ENCODE peak calls at places on chromosome 21, in four cellular contexts. One of them, this sample, is unnamed.

GRCh38 chr21:15282666-15283065 is 217.9 kb upstream of the NRIP1 start:
- DNase-seq in bronchial epithelial cell: peak
- DNase-seq in foreskin fibroblast: no peak
- DNase-seq in progenitor cell of endocrine pancreas: no peak
- DNase-seq in this sample: no peak

GRCh38 chr21:36203603-36203889 is 46.9 kb downstream of the DOP1B start:
- DNase-seq in foreskin fibroblast: peak
- DNase-seq in bronchial epithelial cell: peak
- DNase-seq in progenitor cell of endocrine pancreas: no peak
- DNase-seq in this sample: peak

GRCh38 chr21:35475768-35476167 is 426.7 kb upstream of the RUNX1 start:
- DNase-seq in bronchial epithelial cell: peak
- DNase-seq in foreskin fibroblast: peak
- DNase-seq in progenitor cell of endocrine pancreas: no peak
- DNase-seq in this sample: peak

GRCh38 chr21:34129971-34130597 is 56.7 kb downstream of the MRPS6 start:
- DNase-seq in bronchial epithelial cell: no peak
- DNase-seq in foreskin fibroblast: no peak
- DNase-seq in progenitor cell of endocrine pancreas: no peak
- DNase-seq in this sample: no peak

GRCh38 chr21:33206771-33207290 is 22.9 kb upstream of the IFNAR2 start:
- DNase-seq in foreskin fibroblast: no peak
- DNase-seq in progenitor cell of endocrine pancreas: no peak
- DNase-seq in bronchial epithelial cell: no peak
- DNase-seq in this sample: no peak

GRCh38 chr21:29578306-29578705 is 279.6 kb downstream of the BACH1 start:
- DNase-seq in foreskin fibroblast: no peak
- DNase-seq in bronchial epithelial cell: no peak
- DNase-seq in progenitor cell of endocrine pancreas: no peak
- DNase-seq in this sample: no peak

GRCh38 chr21:25507522-25507921 is 99.8 kb downstream of the MRPL39 start:
- DNase-seq in progenitor cell of endocrine pancreas: no peak
- DNase-seq in bronchial epithelial cell: peak
- DNase-seq in foreskin fibroblast: peak
- DNase-seq in this sample: no peak

GRCh38 chr21:17903029-17903806 is 84.1 kb upstream of the C21orf91 start:
- DNase-seq in bronchial epithelial cell: peak
- DNase-seq in foreskin fibroblast: no peak
- DNase-seq in progenitor cell of endocrine pancreas: no peak
- DNase-seq in this sample: no peak

GRCh38 chr21:33228455-33228854 is 1.3 kb upstream of the IFNAR2 start:
- DNase-seq in bronchial epithelial cell: no peak
- DNase-seq in progenitor cell of endocrine pancreas: no peak
- DNase-seq in foreskin fibroblast: no peak
- DNase-seq in this sample: no peak

GRCh38 chr21:32797679-32798078 is 26.1 kb upstream of the PAXBP1 start:
- DNase-seq in foreskin fibroblast: no peak
- DNase-seq in progenitor cell of endocrine pancreas: no peak
- DNase-seq in bronchial epithelial cell: no peak
- DNase-seq in this sample: no peak

GRCh38 chr21:37001446-37001845 is 5.1 kb upstream of the RIPPLY3 start:
- DNase-seq in foreskin fibroblast: no peak
- DNase-seq in progenitor cell of endocrine pancreas: no peak
- DNase-seq in bronchial epithelial cell: no peak
- DNase-seq in this sample: no peak

GRCh38 chr21:22346576-22346975 is 1348.4 kb downstream of the NCAM2 start:
- DNase-seq in foreskin fibroblast: no peak
- DNase-seq in bronchial epithelial cell: no peak
- DNase-seq in progenitor cell of endocrine pancreas: no peak
- DNase-seq in this sample: no peak

DNA sequence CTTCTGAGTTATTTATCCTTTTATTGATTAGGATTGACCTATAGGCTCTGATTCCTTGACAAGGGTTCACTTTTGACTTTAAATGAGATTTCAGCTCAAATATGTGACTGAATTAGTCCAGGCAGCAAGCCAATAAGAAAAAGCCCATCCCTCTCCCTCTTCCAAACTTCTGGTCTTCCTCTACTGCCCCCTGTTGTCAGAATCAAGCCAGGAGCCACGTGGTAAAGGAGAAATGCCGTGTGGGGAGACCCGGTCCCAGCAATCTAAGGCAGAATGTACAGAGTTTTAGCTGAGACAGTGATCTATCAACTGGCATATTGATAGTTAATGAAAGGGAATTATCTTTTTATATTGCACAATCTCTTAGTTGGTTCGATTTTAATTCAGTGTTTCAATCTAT is 5.2 kb downstream of the ADAMTS5 start:
- DNase-seq in foreskin fibroblast: no peak
- DNase-seq in progenitor cell of endocrine pancreas: no peak
- DNase-seq in bronchial epithelial cell: no peak
- DNase-seq in this sample: no peak
- TF ChIP-seq CTCF in foreskin fibroblast: no peak
- TF ChIP-seq CTCF in progenitor cell of endocrine pancreas: peak
- TF ChIP-seq CTCF in bronchial epithelial cell: peak
- TF ChIP-seq CTCF in this sample: peak

DNA sequence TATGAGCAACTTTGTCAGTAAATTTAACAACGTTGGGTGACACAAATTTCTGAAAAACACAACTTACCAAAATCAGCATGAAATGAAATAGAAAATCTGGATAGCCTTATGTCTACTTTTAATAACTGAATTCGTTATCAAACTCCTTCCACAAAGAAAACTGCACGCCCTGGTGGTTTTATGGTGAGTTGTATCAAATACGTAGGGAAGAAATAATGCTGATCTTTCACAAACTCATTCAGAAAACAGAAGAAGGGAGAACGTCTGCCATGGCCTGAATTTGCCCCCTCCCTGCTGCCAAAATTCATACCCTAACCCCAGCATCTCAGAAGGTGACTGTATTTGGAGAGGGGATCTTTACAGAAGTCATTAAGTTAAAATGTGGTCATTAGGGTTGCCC is 50.0 kb upstream of the COL18A1 start:
- DNase-seq in progenitor cell of endocrine pancreas: no peak
- DNase-seq in foreskin fibroblast: no peak
- DNase-seq in bronchial epithelial cell: no peak
- DNase-seq in this sample: no peak
- TF ChIP-seq CTCF in progenitor cell of endocrine pancreas: no peak
- TF ChIP-seq CTCF in foreskin fibroblast: no peak
- TF ChIP-seq CTCF in bronchial epithelial cell: no peak
- TF ChIP-seq CTCF in this sample: no peak

GRCh38 chr21:26845066-26845749 is at the start of gene ADAMTS1:
- DNase-seq in progenitor cell of endocrine pancreas: peak
- DNase-seq in foreskin fibroblast: peak
- DNase-seq in bronchial epithelial cell: peak
- DNase-seq in this sample: peak
- TF ChIP-seq CTCF in progenitor cell of endocrine pancreas: peak
- TF ChIP-seq CTCF in foreskin fibroblast: peak
- TF ChIP-seq CTCF in bronchial epithelial cell: no peak
- TF ChIP-seq CTCF in this sample: peak

DNA sequence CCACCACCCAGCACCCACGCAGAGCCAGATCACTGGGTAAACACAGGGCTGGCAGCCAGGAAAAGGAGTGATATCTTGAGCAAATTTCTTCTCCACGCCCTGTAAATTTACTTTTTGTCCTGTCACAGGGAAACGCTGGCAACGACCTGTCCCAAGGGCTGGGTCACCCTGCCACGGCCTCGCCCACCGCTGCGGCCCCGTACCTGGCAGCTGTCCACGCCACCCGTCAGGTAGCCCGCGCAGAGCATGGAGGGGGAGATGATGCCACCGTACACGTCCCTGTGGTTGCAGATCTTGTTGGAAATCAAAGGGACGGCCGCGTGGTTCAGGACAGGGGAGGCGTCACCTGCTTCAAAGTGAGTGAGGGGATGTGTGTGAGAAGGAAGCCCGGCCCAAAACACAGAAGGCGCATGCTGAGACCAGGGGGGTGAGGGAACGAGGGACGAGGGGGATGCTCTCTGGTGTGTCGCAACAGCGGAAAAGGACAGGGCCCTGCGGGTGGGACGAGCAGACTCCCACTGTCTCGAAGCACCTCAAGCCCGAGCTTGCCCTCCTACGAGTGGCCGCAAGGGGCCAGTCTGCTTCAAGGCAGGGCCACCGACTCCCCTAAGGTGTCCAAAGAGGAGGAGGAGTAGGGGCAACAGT is 10.1 kb upstream of the TFF1 start:
- DNase-seq in bronchial epithelial cell: no peak
- DNase-seq in foreskin fibroblast: no peak
- DNase-seq in progenitor cell of endocrine pancreas: no peak
- DNase-seq in this sample: no peak
- TF ChIP-seq CTCF in bronchial epithelial cell: peak
- TF ChIP-seq CTCF in foreskin fibroblast: no peak
- TF ChIP-seq CTCF in progenitor cell of endocrine pancreas: no peak
- TF ChIP-seq CTCF in this sample: peak

GRCh38 chr21:45227735-45228134 is 60.0 kb downstream of the POFUT2 start:
- DNase-seq in bronchial epithelial cell: no peak
- DNase-seq in progenitor cell of endocrine pancreas: no peak
- DNase-seq in foreskin fibroblast: no peak
- DNase-seq in this sample: no peak
- TF ChIP-seq CTCF in bronchial epithelial cell: no peak
- TF ChIP-seq CTCF in progenitor cell of endocrine pancreas: no peak
- TF ChIP-seq CTCF in foreskin fibroblast: no peak
- TF ChIP-seq CTCF in this sample: no peak

GRCh38 chr21:27566521-27566920 is 599.6 kb upstream of the ADAMTS5 start:
- DNase-seq in progenitor cell of endocrine pancreas: no peak
- DNase-seq in bronchial epithelial cell: no peak
- DNase-seq in foreskin fibroblast: no peak
- DNase-seq in this sample: no peak

GRCh38 chr21:27562303-27562702 is 595.4 kb upstream of the ADAMTS5 start:
- DNase-seq in progenitor cell of endocrine pancreas: no peak
- DNase-seq in bronchial epithelial cell: no peak
- DNase-seq in foreskin fibroblast: no peak
- DNase-seq in this sample: no peak

GRCh38 chr21:27561116-27561515 is 594.2 kb upstream of the ADAMTS5 start:
- DNase-seq in progenitor cell of endocrine pancreas: no peak
- DNase-seq in bronchial epithelial cell: peak
- DNase-seq in foreskin fibroblast: no peak
- DNase-seq in this sample: peak

GRCh38 chr21:27565418-27565817 is 598.5 kb upstream of the ADAMTS5 start:
- DNase-seq in foreskin fibroblast: no peak
- DNase-seq in progenitor cell of endocrine pancreas: no peak
- DNase-seq in bronchial epithelial cell: no peak
- DNase-seq in this sample: no peak

GRCh38 chr21:27564684-27565280 is 597.9 kb upstream of the ADAMTS5 start:
- DNase-seq in foreskin fibroblast: peak
- DNase-seq in bronchial epithelial cell: peak
- DNase-seq in progenitor cell of endocrine pancreas: no peak
- DNase-seq in this sample: peak
- TF ChIP-seq CTCF in foreskin fibroblast: peak
- TF ChIP-seq CTCF in bronchial epithelial cell: peak
- TF ChIP-seq CTCF in progenitor cell of endocrine pancreas: peak
- TF ChIP-seq CTCF in this sample: peak

GRCh38 chr21:27213328-27213727 is 246.4 kb upstream of the ADAMTS5 start:
- DNase-seq in foreskin fibroblast: no peak
- DNase-seq in progenitor cell of endocrine pancreas: no peak
- DNase-seq in bronchial epithelial cell: peak
- DNase-seq in this sample: no peak
- TF ChIP-seq CTCF in foreskin fibroblast: peak
- TF ChIP-seq CTCF in progenitor cell of endocrine pancreas: peak
- TF ChIP-seq CTCF in bronchial epithelial cell: no peak
- TF ChIP-seq CTCF in this sample: peak

GRCh38 chr21:38793926-38794713 is 11.6 kb upstream of the ETS2 start:
- DNase-seq in bronchial epithelial cell: no peak
- DNase-seq in progenitor cell of endocrine pancreas: no peak
- DNase-seq in foreskin fibroblast: no peak
- DNase-seq in this sample: no peak

GRCh38 chr21:38793060-38793459 is 12.7 kb upstream of the ETS2 start:
- DNase-seq in bronchial epithelial cell: no peak
- DNase-seq in progenitor cell of endocrine pancreas: no peak
- DNase-seq in foreskin fibroblast: no peak
- DNase-seq in this sample: no peak

GRCh38 chr21:38795475-38795874 is 10.3 kb upstream of the ETS2 start:
- DNase-seq in progenitor cell of endocrine pancreas: no peak
- DNase-seq in foreskin fibroblast: no peak
- DNase-seq in bronchial epithelial cell: no peak
- DNase-seq in this sample: no peak

GRCh38 chr21:38796426-38796825 is 9.3 kb upstream of the ETS2 start:
- DNase-seq in foreskin fibroblast: no peak
- DNase-seq in bronchial epithelial cell: no peak
- DNase-seq in progenitor cell of endocrine pancreas: no peak
- DNase-seq in this sample: no peak

DNA sequence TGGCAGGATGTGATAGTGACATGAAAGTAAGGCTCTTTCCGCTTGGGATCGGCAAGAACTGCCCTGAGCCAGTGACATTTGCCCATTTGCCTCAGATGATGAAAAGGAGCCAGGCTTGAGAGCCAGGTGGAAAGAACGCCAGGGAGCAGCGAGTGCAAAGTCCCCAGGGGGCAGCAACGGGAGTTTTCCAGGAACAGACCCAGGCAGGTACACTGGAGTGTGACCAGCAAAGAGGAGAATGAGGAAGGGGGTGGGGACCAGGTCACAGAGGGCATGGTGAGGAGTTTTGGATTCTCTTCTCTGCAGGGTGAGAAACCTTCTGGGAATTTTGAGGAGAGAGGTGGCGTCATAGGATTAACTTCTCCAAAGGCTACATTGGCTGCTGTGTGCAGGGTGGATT is 10.8 kb upstream of the ETS2 start:
- DNase-seq in progenitor cell of endocrine pancreas: no peak
- DNase-seq in foreskin fibroblast: no peak
- DNase-seq in bronchial epithelial cell: no peak
- DNase-seq in this sample: no peak
- TF ChIP-seq CTCF in progenitor cell of endocrine pancreas: no peak
- TF ChIP-seq CTCF in foreskin fibroblast: no peak
- TF ChIP-seq CTCF in bronchial epithelial cell: no peak
- TF ChIP-seq CTCF in this sample: no peak

This sample was measured in AG09319.